ENCODE peak calls at places on chromosomes 1 and 21, in six cellular contexts. U is endothelial cell, Z is endodermal cell, V is IMR-90, N is WTC11, O is glutamatergic neuron. J is an unnamed sample.

GRCh38 chr1:218518341-218518740 is 173.2 kb downstream of the TGFB2 start:
- DNase-seq in N (no peak), O (no peak), U (no peak), Z (no peak), V (no peak), J (no peak)

GRCh38 chr1:21192284-21192683 is 15.6 kb upstream of the EIF4G3 start:
- DNase-seq in N (no peak), O (no peak), V (no peak), U (peak), Z (no peak), J (no peak)

GRCh38 chr1:71343686-71344416 is 263.0 kb upstream of the ZRANB2 start:
- DNase-seq in N (peak), V (no peak), U (no peak), Z (no peak), O (no peak), J (no peak)

GRCh38 chr21:35352066-35352770 is 303.1 kb upstream of the RUNX1 start:
- DNase-seq in V (peak), N (no peak), O (no peak), Z (no peak), U (no peak), J (no peak)

GRCh38 chr1:234543442-234544093 is 64.6 kb upstream of the TARBP1 start:
- DNase-seq in N (no peak), O (no peak), V (no peak), U (no peak), Z (no peak), J (no peak)

GRCh38 chr1:94672934-94673333 is 131.4 kb upstream of the F3 start:
- DNase-seq in U (no peak), O (no peak), V (peak), Z (peak), N (no peak), J (peak)

GRCh38 chr1:60924964-60925798 is 157.2 kb upstream of the NFIA start:
- DNase-seq in U (no peak), N (no peak), Z (no peak), O (no peak), V (no peak), J (no peak)

GRCh38 chr1:158716335-158716734 is 4.2 kb downstream of the OR6K3 start:
- DNase-seq in Z (no peak), N (no peak), O (no peak), U (no peak), V (peak), J (no peak)

GRCh38 chr1:9145021-9145668 is 16.2 kb upstream of the GPR157 start:
- DNase-seq in U (no peak), O (no peak), Z (no peak), N (no peak), V (peak), J (no peak)

GRCh38 chr1:214801191-214801590 is 198.2 kb downstream of the CENPF start:
- DNase-seq in Z (no peak), N (no peak), V (peak), U (no peak), O (no peak), J (no peak)

GRCh38 chr1:38451541-38451993 is 405.0 kb upstream of the POU3F1 start:
- DNase-seq in O (no peak), N (no peak), Z (peak), V (peak), U (no peak), J (no peak)

GRCh38 chr1:235027862-235028250 is 100.8 kb downstream of the TOMM20 start:
- DNase-seq in U (no peak), N (no peak), V (no peak), Z (no peak), O (no peak), J (no peak)

GRCh38 chr1:176515310-176515709 is 52.3 kb downstream of the PAPPA2 start:
- DNase-seq in V (peak), Z (no peak), O (no peak), U (no peak), N (no peak), J (no peak)

GRCh38 chr1:203148127-203148526 is 20.6 kb downstream of the ADORA1 start:
- DNase-seq in Z (peak), N (peak), U (no peak), O (no peak), V (no peak), J (no peak)
- TF ChIP-seq CTCF in Z (peak), N (no peak), U (peak), O (peak), V (peak), J (peak)

DNA sequence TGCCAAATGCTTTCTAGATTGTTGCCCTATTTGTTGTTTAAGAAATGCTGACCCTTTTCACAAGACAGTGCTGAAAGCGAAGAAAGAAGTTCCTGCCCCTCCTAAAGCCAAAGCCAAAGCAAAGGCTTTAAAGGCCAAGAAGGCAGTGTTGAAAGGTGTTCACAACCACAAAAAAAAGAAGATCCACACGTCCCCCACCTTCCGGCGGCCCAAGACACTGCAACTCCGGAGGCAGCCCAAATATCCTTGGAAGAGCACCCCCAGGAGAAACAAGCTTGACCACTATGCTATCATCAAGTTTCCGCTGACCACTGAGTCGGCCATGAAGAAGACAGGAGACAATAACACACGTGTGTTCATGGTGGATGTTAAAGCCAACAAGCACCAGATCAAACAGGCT is 55.7 kb downstream of the PSMG1 start:
- DNase-seq in U (no peak), O (no peak), V (no peak), Z (peak), N (peak), J (no peak)
- TF ChIP-seq CTCF in U (no peak), O (no peak), V (no peak), Z (peak), N (no peak), J (no peak)

GRCh38 chr1:192831706-192832355 is 23.0 kb downstream of the RGS2 start:
- DNase-seq in N (no peak), U (no peak), V (peak), Z (no peak), O (no peak), J (no peak)
- TF ChIP-seq CTCF in N (no peak), U (no peak), V (no peak), Z (no peak), O (no peak), J (no peak)

DNA sequence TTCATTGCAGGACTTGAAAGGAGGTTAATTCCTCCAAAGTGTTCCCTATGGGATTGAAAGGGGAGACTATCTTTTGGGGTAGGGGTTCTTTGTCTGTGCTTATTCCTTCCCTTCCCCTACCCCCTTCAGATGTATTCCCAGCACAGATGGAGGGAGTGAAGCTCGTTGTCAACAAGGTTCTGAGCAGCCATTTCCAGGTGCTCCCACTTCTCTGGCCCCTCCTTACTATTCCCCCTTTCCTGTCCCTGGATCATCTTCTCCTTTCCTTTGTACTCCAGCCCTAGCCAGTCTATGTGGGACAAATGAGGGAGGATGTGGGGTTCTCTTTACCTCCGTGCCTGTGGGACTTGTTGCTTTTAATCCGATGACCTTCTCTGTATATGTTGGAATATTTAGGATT is 899 bp downstream of the TOMM40L start:
- DNase-seq in N (no peak), O (no peak), U (no peak), V (no peak), Z (no peak), J (no peak)
- TF ChIP-seq CTCF in N (no peak), O (no peak), U (no peak), V (no peak), Z (no peak), J (no peak)